ENCODE peak calls at places on chromosome 1, in six cellular contexts. I is HCT116; W is A549; B is gastrocnemius medialis; M is heart left ventricle; P is CD8-positive, alpha-beta memory T cell. G is an unnamed sample.

GRCh38 chr1:224623743-224624333 is 7.7 kb downstream of the CNIH3 start:
- DNase-seq in P (peak; percentile 64), M (no peak), W (no peak), B (no peak), I (no peak), G (no peak)

GRCh38 chr1:192592981-192593683 is 17.6 kb downstream of the RGS1 start:
- DNase-seq in W (no peak), M (no peak), I (no peak), P (no peak), B (no peak), G (no peak)

GRCh38 chr1:230754831-230755230 is 7.6 kb downstream of the CAPN9 start:
- DNase-seq in B (peak; percentile 65), M (peak; percentile 54), P (no peak), I (no peak), W (no peak), G (no peak)

GRCh38 chr1:235746245-235746644 is 96.7 kb upstream of the GNG4 start:
- DNase-seq in P (no peak), I (no peak), M (no peak), W (no peak), B (no peak), G (no peak)

GRCh38 chr1:218463194-218464156 is 118.3 kb downstream of the TGFB2 start:
- DNase-seq in P (no peak), B (peak; percentile 76), W (no peak), M (peak; percentile 60), I (no peak), G (no peak)

GRCh38 chr1:15420853-15421465 is 11.3 kb downstream of the EFHD2 start:
- DNase-seq in P (no peak), W (no peak), M (no peak), B (no peak), I (no peak), G (no peak)

GRCh38 chr1:161218301-161219077 is 3.4 kb downstream of the FCER1G start:
- DNase-seq in W (no peak), B (no peak), I (no peak), P (no peak), M (no peak), G (no peak)

GRCh38 chr1:177048314-177049069 is 116.0 kb downstream of the ASTN1 start:
- DNase-seq in M (no peak), P (no peak), B (no peak), W (no peak), I (no peak), G (no peak)

GRCh38 chr1:190563230-190563629 is 85.6 kb upstream of the BRINP3 start:
- DNase-seq in P (no peak), I (no peak), B (no peak), W (no peak), M (no peak), G (no peak)

GRCh38 chr1:19067187-19067911 is 110.9 kb upstream of the IFFO2 start:
- DNase-seq in I (no peak), B (no peak), W (no peak), M (no peak), P (no peak), G (no peak)

GRCh38 chr1:58780586-58781452 is 3.0 kb downstream of the JUN start:
- DNase-seq in W (no peak), P (peak; percentile 47), M (no peak), B (no peak), I (no peak), G (no peak)

GRCh38 chr1:110337704-110338199 is 1.4 kb upstream of the RBM15 start:
- DNase-seq in W (peak; percentile 21), B (peak; percentile 54), M (peak; percentile 32), I (no peak), P (peak; percentile 22), G (peak; percentile 55)

GRCh38 chr1:24927886-24928630 is 2.0 kb downstream of the RUNX3 start:
- DNase-seq in P (no peak), I (no peak), B (no peak), M (no peak), W (no peak), G (no peak)

GRCh38 chr1:24927473-24927872 is 2.6 kb downstream of the RUNX3 start:
- DNase-seq in M (no peak), I (no peak), P (no peak), W (no peak), B (no peak), G (no peak)

GRCh38 chr1:24925082-24925779 is 4.8 kb downstream of the RUNX3 start:
- DNase-seq in I (no peak), W (no peak), P (peak; percentile 85), B (no peak), M (no peak), G (no peak)

GRCh38 chr1:24925963-24926362 is 4.1 kb downstream of the RUNX3 start:
- DNase-seq in W (no peak), M (no peak), I (no peak), B (no peak), P (no peak), G (no peak)

DNA sequence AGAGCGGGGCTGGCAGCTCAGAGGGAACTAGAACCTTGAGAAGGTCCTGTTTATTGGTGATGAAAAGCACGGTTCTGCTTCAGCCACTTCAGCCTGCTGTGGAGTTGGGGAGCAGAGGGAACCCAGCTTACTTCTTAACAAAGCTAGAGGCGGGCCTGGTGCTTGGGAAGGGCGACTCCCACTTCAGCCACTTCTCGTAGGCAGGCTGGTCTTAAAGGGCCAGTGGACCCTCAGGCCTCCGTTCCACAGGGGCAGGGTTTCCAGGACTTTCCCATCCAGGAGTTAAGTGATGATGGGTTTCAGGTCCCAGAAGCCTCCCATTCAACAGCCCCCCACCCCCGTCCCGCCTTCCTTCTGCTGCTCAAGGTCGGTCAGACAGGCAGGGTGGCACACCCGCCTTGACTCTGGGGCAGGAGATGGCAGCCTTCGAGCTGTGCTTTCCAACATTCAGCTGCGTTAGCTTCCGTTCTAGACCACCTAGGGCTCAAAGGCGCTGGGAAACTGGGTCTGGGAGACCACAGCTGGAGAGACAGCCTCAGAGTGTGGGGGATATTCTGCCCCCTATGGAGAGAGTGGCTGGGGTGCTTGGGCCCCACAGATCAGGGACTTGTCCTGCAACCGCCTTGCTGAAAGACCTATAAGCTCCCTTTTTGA is 3.4 kb downstream of the RUNX3 start:
- DNase-seq in I (no peak), M (no peak), B (no peak), W (no peak), P (no peak), G (no peak)
- H3K4me3 ChIP-seq in I (no peak overlapping the region), M (no peak overlapping the region), B (no peak overlapping the region), W (no peak overlapping the region), P (peak overlapping the region; percentile 77), G (no peak overlapping the region)

DNA sequence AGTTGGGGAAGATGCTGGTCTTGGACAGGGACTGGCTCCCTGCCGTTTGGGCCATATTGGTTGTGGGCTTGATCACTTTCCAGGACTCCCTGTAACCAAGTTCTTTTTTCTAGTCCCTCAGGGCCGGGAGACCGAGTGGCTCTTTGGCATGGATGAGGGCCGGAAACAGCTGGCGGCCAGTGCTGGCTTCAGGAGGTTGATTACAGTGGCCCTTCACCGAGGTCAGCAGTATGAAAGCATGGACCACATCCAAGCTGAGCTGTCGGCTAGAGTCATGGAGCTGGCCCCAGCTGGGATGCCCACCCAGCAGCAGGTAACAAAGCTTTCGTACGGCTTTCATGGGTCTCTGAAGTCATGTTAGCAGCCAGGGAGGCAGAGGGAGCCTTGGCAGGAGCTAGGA is 4.3 kb downstream of the METTL13 start:
- DNase-seq in P (no peak), W (no peak), M (no peak), B (no peak), I (no peak), G (no peak)
- H3K4me1 ChIP-seq in P (peaks cover 42% of the 10 kb centered on the region), W (peaks cover 5% of the 10 kb centered on the region), M (peaks cover 14% of the 10 kb centered on the region), B (peaks cover 34% of the 10 kb centered on the region), I (peaks cover 13% of the 10 kb centered on the region), G (no peaks in the 10 kb centered on the region)

GRCh38 chr1:51504806-51505525 is 14.1 kb downstream of the EPS15 start:
- DNase-seq in B (no peak), I (no peak), W (no peak), M (no peak), P (no peak), G (no peak)
- H3K4me3 ChIP-seq in B (no peak overlapping the region), I (no peak overlapping the region), W (no peak overlapping the region), M (no peak overlapping the region), P (no peak overlapping the region), G (no peak overlapping the region)

GRCh38 chr1:205948886-205949285 is 5.6 kb upstream of the SLC26A9 start:
- DNase-seq in W (no peak), P (no peak), B (no peak), M (no peak), I (no peak), G (no peak)

GRCh38 chr1:205947024-205947423 is 3.8 kb upstream of the SLC26A9 start:
- DNase-seq in I (no peak), M (no peak), B (no peak), P (no peak), W (no peak), G (no peak)

GRCh38 chr1:205950280-205950679 is 7.0 kb upstream of the SLC26A9 start:
- DNase-seq in B (peak; percentile 85), M (no peak), W (no peak), P (no peak), I (no peak), G (no peak)

GRCh38 chr1:205949753-205950152 is 6.5 kb upstream of the SLC26A9 start:
- DNase-seq in I (no peak), M (no peak), P (no peak), B (no peak), W (no peak), G (no peak)

GRCh38 chr1:205948000-205948399 is 4.7 kb upstream of the SLC26A9 start:
- DNase-seq in M (no peak), I (no peak), B (no peak), P (no peak), W (no peak), G (no peak)
- H3K4me1 ChIP-seq in M (no peaks in the 10 kb centered on the region), I (peaks cover 8% of the 10 kb centered on the region), B (no peaks in the 10 kb centered on the region), P (no peaks in the 10 kb centered on the region), W (peaks cover 6% of the 10 kb centered on the region), G (no peaks in the 10 kb centered on the region)

GRCh38 chr1:91687452-91687851 is 186.8 kb downstream of the CDC7 start:
- DNase-seq in M (no peak), B (no peak), W (no peak), P (no peak), I (no peak), G (no peak)
- H3K4me3 ChIP-seq in M (no peak overlapping the region), B (no peak overlapping the region), W (no peak overlapping the region), P (no peak overlapping the region), I (no peak overlapping the region), G (no peak overlapping the region)

GRCh38 chr1:10632691-10633090 is 157.9 kb downstream of the PEX14 start:
- DNase-seq in B (no peak), W (no peak), M (no peak), I (no peak), P (no peak), G (no peak)

GRCh38 chr1:10631811-10632481 is 157.2 kb downstream of the PEX14 start:
- DNase-seq in B (no peak), P (no peak), W (no peak), I (no peak), M (no peak), G (peak; percentile 48)

GRCh38 chr1:10634075-10634427 is 159.3 kb downstream of the PEX14 start:
- DNase-seq in B (no peak), M (no peak), I (no peak), P (no peak), W (no peak), G (no peak)

GRCh38 chr1:10634428-10635384 is 160.0 kb downstream of the PEX14 start:
- DNase-seq in I (no peak), M (no peak), W (no peak), P (no peak), B (no peak), G (peak; percentile 45)

GRCh38 chr1:10633416-10633815 is 158.7 kb downstream of the PEX14 start:
- DNase-seq in B (no peak), M (no peak), P (no peak), W (no peak), I (no peak), G (no peak)
- H3K4me1 ChIP-seq in B (peaks cover 12% of the 10 kb centered on the region), M (peaks cover 7% of the 10 kb centered on the region), P (no peaks in the 10 kb centered on the region), W (no peaks in the 10 kb centered on the region), I (peaks cover 7% of the 10 kb centered on the region), G (peaks cover 7% of the 10 kb centered on the region)